ENCODE peak calls at places on chromosomes 13 and 19, in five cellular contexts. F, N, M, T and J are unnamed samples.

GRCh38 chr13:25525884-25526283 is 154.1 kb downstream of the ATP8A2 start:
- DNase-seq in F (no peak), T (no peak), M (no peak), N (no peak), J (no peak)

GRCh38 chr19:42091300-42092266 is 15.6 kb downstream of the ZNF574 start:
- DNase-seq in M (no peak), N (no peak), F (no peak), T (peak), J (no peak)

GRCh38 chr13:26132756-26133155 is 80.9 kb upstream of the SHISA2 start:
- DNase-seq in M (no peak), T (peak), N (no peak), F (peak), J (no peak)

GRCh38 chr19:16860118-16860517 is 28.7 kb upstream of the F2RL3 start:
- DNase-seq in N (no peak), M (no peak), F (no peak), T (no peak), J (peak)

GRCh38 chr19:47686679-47687450 is 26.4 kb upstream of the EHD2 start:
- DNase-seq in M (no peak), F (no peak), T (no peak), N (no peak), J (no peak)

GRCh38 chr13:40485611-40486517 is 180.6 kb downstream of the FOXO1 start:
- DNase-seq in T (no peak), F (no peak), N (no peak), M (no peak), J (no peak)

GRCh38 chr13:94174009-94174408 is 305.5 kb downstream of the DCT start:
- DNase-seq in T (no peak), N (no peak), M (no peak), F (no peak), J (no peak)

GRCh38 chr13:75223981-75224742 is 257.8 kb downstream of the TBC1D4 start:
- DNase-seq in N (no peak), F (no peak), M (no peak), T (no peak), J (no peak)

GRCh38 chr13:47175172-47175806 is 278.4 kb upstream of the HTR2A start:
- DNase-seq in F (peak), T (peak), M (peak), N (no peak), J (peak)

GRCh38 chr19:19606021-19606420 is 12.5 kb downstream of the PBX4 start:
- DNase-seq in F (peak), N (no peak), T (no peak), M (no peak), J (no peak)

GRCh38 chr13:30564489-30564888 is 53.2 kb upstream of the USPL1 start:
- DNase-seq in T (no peak), N (no peak), M (no peak), F (no peak), J (no peak)

GRCh38 chr19:31127132-31127967 is 221.9 kb downstream of the TSHZ3 start:
- DNase-seq in N (no peak), T (peak), M (peak), F (peak), J (peak)

GRCh38 chr19:53927745-53928144 is 18.7 kb downstream of the CACNG7 start:
- DNase-seq in M (peak), F (peak), T (peak), N (no peak), J (peak)

GRCh38 chr19:958967-959685 is 25.0 kb upstream of the WDR18 start:
- DNase-seq in M (peak), N (no peak), F (peak), T (no peak), J (no peak)

DNA sequence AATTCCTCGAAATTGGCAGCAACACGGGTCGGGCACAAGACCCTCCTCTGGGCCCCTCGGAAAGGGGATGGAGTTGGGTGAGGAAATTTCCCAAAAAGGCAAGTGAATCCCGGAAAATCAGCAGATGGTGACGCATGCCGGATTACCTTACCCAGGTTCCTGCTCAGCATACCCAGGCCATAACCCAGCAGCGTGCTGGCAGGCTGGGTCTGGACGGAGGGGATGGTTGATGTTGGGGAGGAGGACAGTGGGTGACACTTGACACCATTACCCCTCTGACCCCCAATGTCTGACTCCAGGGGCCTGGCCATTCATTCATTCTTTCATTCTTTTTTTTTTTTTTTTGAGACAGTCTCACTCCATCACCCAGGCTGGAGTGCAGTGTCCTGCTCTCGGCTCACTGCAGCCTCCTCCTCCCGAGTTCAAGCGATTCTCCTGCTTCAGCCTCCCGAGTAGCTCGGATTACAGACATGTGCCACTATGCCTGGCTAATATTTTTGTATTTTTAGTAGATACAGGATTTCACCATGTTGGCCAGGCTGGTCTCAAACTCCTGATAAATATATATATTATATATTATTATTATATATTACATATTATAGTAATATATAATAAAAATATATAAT is 794 bp downstream of the PVR start:
- DNase-seq in F (peak), T (peak), N (peak), M (no peak), J (no peak)
- H3K4me3 ChIP-seq in F (peak), T (peak), N (peak), M (peak), J (peak)

GRCh38 chr19:55047951-55048350 is 9.9 kb upstream of the GP6 start:
- DNase-seq in F (no peak), M (no peak), T (no peak), N (no peak), J (no peak)

GRCh38 chr19:55044771-55045716 is 7.0 kb upstream of the GP6 start:
- DNase-seq in N (no peak), M (no peak), T (no peak), F (no peak), J (no peak)

GRCh38 chr19:55046975-55047622 is 9.0 kb upstream of the GP6 start:
- DNase-seq in F (no peak), N (no peak), T (no peak), M (no peak), J (no peak)

GRCh38 chr19:55050749-55051532 is 12.0 kb downstream of the RDH13 start:
- DNase-seq in N (no peak), M (no peak), T (no peak), F (no peak), J (no peak)

DNA sequence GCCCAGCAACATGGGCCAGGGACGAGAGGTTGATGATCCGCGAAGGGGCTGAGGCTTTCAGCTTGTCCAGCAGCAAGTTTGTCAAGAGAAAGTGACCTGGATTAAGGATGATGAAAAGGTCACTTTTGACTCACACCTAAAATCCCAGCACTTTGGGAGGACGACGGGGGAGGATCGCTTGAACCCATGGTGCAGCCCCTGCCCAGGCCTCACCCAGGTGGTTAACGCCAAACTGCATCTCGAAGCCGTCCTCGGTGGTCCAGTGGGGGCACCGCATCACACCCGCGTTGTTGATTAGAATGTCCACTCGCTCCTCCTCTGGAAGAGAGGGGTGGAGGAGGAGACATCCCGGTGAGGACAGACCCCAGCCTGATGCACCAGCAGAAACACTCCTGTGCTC is 10.4 kb upstream of the GP6 start:
- DNase-seq in N (no peak), F (no peak), T (no peak), M (no peak), J (no peak)
- H3K4me3 ChIP-seq in N (no peak), F (no peak), T (no peak), M (no peak), J (no peak)

DNA sequence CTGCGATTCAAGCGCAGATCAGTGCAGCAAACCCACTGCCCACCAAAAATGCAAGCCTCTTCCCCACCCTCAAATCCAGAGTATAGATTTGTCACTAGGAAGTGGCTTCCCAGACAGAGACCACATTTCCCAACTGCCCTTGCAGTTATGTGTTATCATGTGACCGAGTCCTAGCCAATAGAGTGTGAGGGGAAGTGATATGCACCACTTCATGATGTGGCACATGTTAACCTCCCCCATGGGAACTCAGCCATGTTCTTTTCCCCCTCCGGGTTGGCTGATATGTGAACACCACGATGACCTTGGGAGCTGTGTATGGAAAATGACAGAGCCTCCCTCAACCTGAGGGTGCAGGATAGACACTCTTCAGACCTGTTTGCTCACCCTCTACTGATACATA is 50.8 kb downstream of the MBD3L2B start:
- DNase-seq in N (no peak), M (no peak), F (no peak), T (no peak), J (no peak)
- H3K4me3 ChIP-seq in N (no peak), M (no peak), F (no peak), T (no peak), J (no peak)

GRCh38 chr13:48478401-48478800 is 54.5 kb downstream of the RCBTB2 start:
- DNase-seq in N (no peak), T (no peak), M (no peak), F (peak), J (peak)

GRCh38 chr13:48475230-48475629 is 57.6 kb downstream of the RCBTB2 start:
- DNase-seq in N (no peak), T (no peak), M (no peak), F (no peak), J (no peak)

GRCh38 chr13:48477191-48477855 is 55.6 kb downstream of the RCBTB2 start:
- DNase-seq in M (no peak), F (no peak), N (no peak), T (no peak), J (no peak)

GRCh38 chr13:48476674-48477073 is 56.2 kb downstream of the RCBTB2 start:
- DNase-seq in N (no peak), T (no peak), M (no peak), F (no peak), J (no peak)

GRCh38 chr13:48476215-48476614 is 56.7 kb downstream of the RCBTB2 start:
- DNase-seq in F (no peak), N (no peak), M (no peak), T (no peak), J (no peak)
- H3K4me3 ChIP-seq in F (no peak), N (no peak), M (no peak), T (no peak), J (no peak)

DNA sequence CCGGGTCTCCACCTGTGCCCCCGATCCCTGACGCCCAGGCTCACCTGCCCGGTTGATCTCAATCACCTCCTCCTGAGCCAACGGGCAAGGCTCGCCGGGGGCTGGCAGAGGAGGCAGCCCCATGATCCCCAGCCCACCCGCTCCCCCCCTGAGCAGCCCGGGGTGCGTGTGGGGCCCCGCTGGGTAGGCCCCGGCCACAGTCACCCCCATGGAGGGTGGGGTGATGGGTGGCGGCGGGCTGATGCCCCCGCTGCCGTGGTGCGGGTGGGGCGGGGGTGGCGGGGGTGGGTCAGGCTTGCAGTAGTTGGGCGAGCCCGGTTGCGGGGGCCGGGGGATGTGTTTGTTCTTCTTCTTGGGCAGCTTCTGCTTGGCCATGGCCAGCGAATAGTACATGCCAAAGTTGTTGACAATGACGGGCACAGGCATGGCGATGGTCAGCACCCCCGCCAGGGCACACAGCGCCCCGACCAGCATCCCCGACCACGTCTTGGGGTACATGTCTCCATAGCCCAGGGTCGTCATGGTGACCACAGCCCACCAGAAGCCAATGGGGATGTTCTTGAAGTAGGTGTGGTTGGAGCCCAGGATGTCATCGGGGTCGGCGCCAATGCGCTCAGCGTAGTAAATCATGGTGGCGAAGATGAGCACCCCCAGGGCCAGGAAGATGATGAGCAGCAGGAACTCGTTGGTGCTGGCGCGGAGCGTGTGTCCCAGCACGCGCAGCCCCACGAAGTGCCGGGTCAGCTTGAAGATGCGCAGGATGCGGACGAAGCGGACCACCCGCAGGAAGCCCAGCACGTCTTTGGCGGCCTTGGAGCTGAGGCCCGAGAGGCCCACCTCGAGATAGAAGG is 6.0 kb downstream of the KCNC3 start:
- DNase-seq in N (peak), T (no peak), M (no peak), F (no peak), J (no peak)
- H3K4me3 ChIP-seq in N (no peak), T (no peak), M (no peak), F (no peak), J (no peak)